ENCODE peak calls at places on chromosomes 12 and 14, in six cellular contexts. H is HepG2, P is HCT116, Q is H1, N is K562, F is GM12878. X is an unnamed sample.

GRCh38 chr12:3294481-3294911 is 196.5 kb upstream of the PRMT8 start:
- DNase-seq in F (no peak), Q (no peak), N (no peak), H (no peak), P (no peak), X (no peak)

GRCh38 chr12:67827820-67828383 is 161.3 kb upstream of the IFNG-AS1 start:
- DNase-seq in F (no peak), H (no peak), Q (no peak), N (no peak), P (peak; percentile 62), X (no peak)

GRCh38 chr14:61186793-61187641 is 94.1 kb downstream of the TMEM30B start:
- DNase-seq in P (no peak), N (no peak), Q (no peak), F (no peak), H (no peak), X (no peak)

GRCh38 chr14:94722397-94722796 is 47.5 kb downstream of the GSC start:
- DNase-seq in Q (no peak), F (no peak), H (no peak), N (no peak), P (no peak), X (no peak)

GRCh38 chr14:74275265-74275841 is 27.4 kb downstream of the ABCD4 start:
- DNase-seq in Q (no peak), P (peak; percentile 40), N (peak; percentile 28), F (no peak), H (no peak), X (no peak)

GRCh38 chr12:132593938-132594358 is 16.4 kb downstream of the LRCOL1 start:
- DNase-seq in Q (peak; percentile 77), P (peak; percentile 95), H (peak; percentile 96), N (peak; percentile 92), F (no peak), X (peak; percentile 90)

GRCh38 chr12:45034861-45035265 is 16.0 kb downstream of the DBX2 start:
- DNase-seq in Q (no peak), N (no peak), H (no peak), F (no peak), P (no peak), X (no peak)

GRCh38 chr14:71665157-71665556 is 267.1 kb upstream of the RGS6 start:
- DNase-seq in N (no peak), H (no peak), F (no peak), P (no peak), Q (no peak), X (no peak)

GRCh38 chr12:31964280-31964679 is 5.1 kb downstream of the RESF1 start:
- DNase-seq in F (no peak), N (no peak), H (no peak), P (no peak), Q (no peak), X (no peak)

GRCh38 chr14:105889666-105890473 is 363.5 kb downstream of the TMEM121 start:
- DNase-seq in N (peak; percentile 3), F (no peak), Q (no peak), H (no peak), P (no peak), X (peak; percentile 5)

GRCh38 chr12:47715393-47715876 is 9.6 kb upstream of the RPAP3 start:
- DNase-seq in N (peak; percentile 69), Q (peak; percentile 79), F (no peak), H (peak; percentile 76), P (peak; percentile 74), X (peak; percentile 71)

GRCh38 chr12:81167694-81168093 is 89.8 kb downstream of the ACSS3 start:
- DNase-seq in F (no peak), N (no peak), Q (no peak), P (no peak), H (no peak), X (no peak)

GRCh38 chr14:49946320-49947141 is 53.6 kb downstream of the ARF6 start:
- DNase-seq in Q (no peak), F (no peak), N (no peak), P (no peak), H (peak; percentile 32), X (no peak)

GRCh38 chr12:2460051-2460450 is 334.7 kb upstream of the FKBP4 start:
- DNase-seq in F (no peak), N (no peak), P (no peak), H (no peak), Q (no peak), X (no peak)

GRCh38 chr12:62292761-62293446 is 32.7 kb downstream of the USP15 start:
- DNase-seq in P (no peak), H (no peak), N (no peak), Q (no peak), F (no peak), X (no peak)

GRCh38 chr12:62288328-62288727 is 28.1 kb downstream of the USP15 start:
- DNase-seq in P (no peak), F (no peak), N (no peak), H (no peak), Q (no peak), X (no peak)

GRCh38 chr12:62290804-62291203 is 30.6 kb downstream of the USP15 start:
- DNase-seq in N (no peak), F (no peak), P (no peak), H (no peak), Q (no peak), X (no peak)

GRCh38 chr12:62294378-62294777 is 34.2 kb downstream of the USP15 start:
- DNase-seq in H (no peak), P (no peak), F (no peak), Q (no peak), N (no peak), X (no peak)

GRCh38 chr12:62291888-62292760 is 31.9 kb downstream of the USP15 start:
- DNase-seq in F (no peak), N (no peak), P (no peak), Q (no peak), H (peak; percentile 9), X (no peak)
- TF ChIP-seq ATF3 in F (no peak), N (no peak), P (no peak), Q (no peak), H (no peak), X (no peak)

DNA sequence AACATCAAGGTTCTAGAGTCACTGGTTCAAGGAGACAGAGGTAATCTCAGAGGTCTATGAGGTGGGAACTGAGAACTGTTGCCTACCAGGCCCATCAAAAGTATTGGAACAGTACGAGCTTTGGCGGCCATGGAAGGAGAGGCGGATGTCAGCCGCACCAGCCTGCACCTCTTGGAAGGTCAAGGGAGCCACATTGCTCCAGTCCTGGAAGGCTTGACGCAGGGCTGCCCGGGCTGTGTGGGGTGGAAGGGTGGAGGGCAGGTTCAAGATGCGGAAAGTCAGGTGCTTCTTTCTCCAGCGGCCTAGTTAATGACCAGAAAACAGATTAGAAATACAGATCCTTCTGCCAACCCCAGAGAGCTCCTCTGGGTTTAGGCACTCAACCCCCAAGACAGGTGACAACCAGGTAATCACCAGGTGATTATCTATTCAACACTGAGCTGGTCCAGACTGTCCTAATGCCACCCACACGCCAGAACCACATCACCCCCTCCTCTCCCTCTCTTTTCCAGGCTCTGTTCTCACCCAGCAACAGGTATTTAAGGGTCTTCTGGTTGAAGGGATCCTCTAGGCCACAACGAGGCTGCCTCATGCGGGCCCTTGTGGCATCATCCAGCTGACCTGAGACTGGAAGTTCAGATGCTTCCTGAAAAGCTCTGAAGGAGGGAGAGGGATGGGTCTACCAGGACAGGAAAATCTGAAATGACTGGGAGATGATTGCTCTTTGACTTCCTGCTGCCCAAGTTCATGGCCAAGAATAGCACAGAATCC is 2.0 kb downstream of the MMP19 start:
- DNase-seq in F (no peak), H (no peak), N (no peak), P (no peak), Q (no peak), X (no peak)
- TF ChIP-seq ATF3 in F (no peak), H (no peak), N (no peak), P (no peak), Q (no peak), X (no peak)

DNA sequence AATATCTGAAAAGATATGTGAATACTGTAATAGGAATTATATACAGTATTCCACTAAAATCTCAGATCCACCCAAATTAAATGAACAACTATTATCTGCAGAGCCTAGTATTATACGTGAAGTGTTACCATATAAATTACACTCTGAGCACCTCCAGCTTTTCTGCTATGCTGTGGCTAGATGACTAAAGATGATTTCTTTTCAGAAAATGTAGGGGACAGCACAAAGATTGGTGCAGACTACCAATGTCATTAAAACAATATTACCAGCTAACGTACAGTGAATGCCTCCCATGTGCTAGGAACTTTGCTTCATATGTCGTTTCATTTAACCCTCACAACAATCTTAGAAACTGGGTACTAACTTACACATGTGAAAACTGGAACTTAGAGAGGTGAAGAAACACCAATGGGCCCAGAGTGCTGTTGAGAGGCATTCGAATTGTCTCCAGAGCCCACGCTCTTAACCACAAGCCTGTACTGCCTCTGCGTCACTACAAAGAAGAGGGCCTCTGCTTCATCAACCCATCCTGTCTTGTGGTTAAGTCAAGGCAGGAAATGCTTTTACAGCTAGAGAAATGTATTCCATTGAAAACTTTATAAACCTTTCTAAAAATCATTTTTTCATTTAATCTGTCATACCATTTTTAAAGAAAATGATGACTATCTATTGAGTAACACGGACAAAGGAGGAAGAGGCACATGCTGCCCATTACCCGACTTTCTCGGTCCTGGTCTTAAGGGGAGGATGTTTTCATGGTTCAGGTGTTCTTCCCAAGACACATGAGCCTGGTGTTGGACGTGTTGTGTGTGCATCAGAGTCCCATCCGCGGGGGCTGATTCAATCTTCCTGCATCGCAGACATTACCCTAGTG is 1.3 kb downstream of the GPR65 start:
- DNase-seq in P (no peak), N (no peak), Q (no peak), H (no peak), F (peak; percentile 77), X (no peak)
- TF ChIP-seq ATF3 in P (no peak), N (no peak), Q (no peak), H (no peak), F (no peak), X (no peak)

GRCh38 chr12:106282457-106283097 is 20.0 kb upstream of the TCP11L2 start:
- DNase-seq in F (no peak), Q (peak; percentile 57), P (peak; percentile 67), H (peak; percentile 97), N (peak; percentile 71), X (peak; percentile 30)
- TF ChIP-seq ATF3 in F (no peak), Q (no peak), P (no peak), H (peak; percentile 63), N (no peak), X (no peak)

DNA sequence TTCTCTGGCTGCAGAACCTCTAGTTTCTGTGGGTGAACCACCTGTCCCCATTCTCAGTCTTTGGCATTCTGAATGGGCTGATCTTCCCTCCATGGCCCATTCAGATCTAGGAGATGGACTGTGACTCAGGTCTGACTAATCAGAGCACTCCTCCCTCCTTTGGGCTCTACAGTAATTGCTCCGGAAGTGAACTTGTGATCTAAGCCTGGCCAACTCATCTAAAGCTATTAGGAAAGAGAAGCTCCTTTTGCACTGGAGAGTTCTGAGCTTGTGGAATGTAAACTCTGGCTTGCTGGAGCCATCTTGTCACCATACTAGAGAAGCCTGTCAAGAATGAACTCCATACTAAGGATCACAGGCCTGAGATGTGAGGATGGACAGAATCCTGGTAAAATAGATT is 168.2 kb downstream of the SUDS3 start:
- DNase-seq in H (peak; percentile 50), Q (no peak), P (peak; percentile 70), N (no peak), F (no peak), X (no peak)
- TF ChIP-seq ATF3 in H (no peak), Q (no peak), P (no peak), N (peak; percentile 54), F (no peak), X (no peak)

X was measured in WTC11.